ENCODE peak calls at places on chromosome 21, in six cellular contexts. W is amniotic stem cell; Q is SHP77; M is lung; U is CD8-positive, alpha-beta T cell; V is foreskin melanocyte. O is an unnamed sample.

GRCh38 chr21:44736291-44737004 is 25.1 kb upstream of the TSPEAR start:
- DNase-seq in U (no peak), V (no peak), W (no peak), M (no peak), Q (peak; percentile 96), O (no peak)

GRCh38 chr21:21690068-21690665 is 692.0 kb downstream of the NCAM2 start:
- DNase-seq in M (no peak), U (no peak), V (no peak), W (no peak), Q (no peak), O (no peak)

GRCh38 chr21:42614811-42615342 is 38.5 kb upstream of the PDE9A start:
- DNase-seq in M (peak; percentile 62), V (no peak), U (peak; percentile 52), Q (no peak), W (no peak), O (peak; percentile 12)

GRCh38 chr21:32426592-32427051 is 14.1 kb downstream of the EVA1C start:
- DNase-seq in V (peak; percentile 90), Q (no peak), W (no peak), U (no peak), M (no peak), O (peak; percentile 16)

GRCh38 chr21:45992311-45993209 is 11.0 kb downstream of the COL6A1 start:
- DNase-seq in V (no peak), Q (no peak), W (no peak), M (no peak), U (peak; percentile 13), O (no peak)

GRCh38 chr21:44872568-44873355 is 728 bp downstream of the PTTG1IP start:
- DNase-seq in U (no peak), W (no peak), M (peak; percentile 56), Q (no peak), V (peak; percentile 10), O (no peak)

GRCh38 chr21:34511787-34512451 is at the start of gene KCNE1:
- DNase-seq in V (no peak), Q (no peak), M (peak; percentile 66), W (no peak), U (no peak), O (no peak)

GRCh38 chr21:29481641-29482040 is 182.9 kb downstream of the BACH1 start:
- DNase-seq in M (no peak), U (no peak), Q (no peak), V (no peak), W (no peak), O (no peak)

GRCh38 chr21:15520811-15521643 is 208.8 kb upstream of the USP25 start:
- DNase-seq in U (no peak), M (no peak), V (no peak), Q (no peak), W (no peak), O (peak; percentile 43)